ENCODE peak calls at places on chromosomes 5 and 9, in four cellular contexts. Y is prostate gland, X is K562, T is testis. F is an unnamed sample.

GRCh38 chr9:129094387-129095169 is 13.7 kb downstream of the DOLPP1 start:
- DNase-seq in T (peak; percentile 38), Y (no peak), X (no peak), F (no peak)

GRCh38 chr9:83182071-83182470 is 119.1 kb upstream of the RASEF start:
- DNase-seq in X (no peak), Y (no peak), T (no peak), F (no peak)

GRCh38 chr9:85534340-85534739 is 207.4 kb downstream of the AGTPBP1 start:
- DNase-seq in X (no peak), T (no peak), Y (no peak), F (no peak)

GRCh38 chr9:90642570-90643539 is at the start of gene DIRAS2:
- DNase-seq in T (peak; percentile 70), X (no peak), Y (peak; percentile 50), F (no peak)

GRCh38 chr5:154358410-154359221 is 87.2 kb upstream of the SAP30L start:
- DNase-seq in Y (no peak), X (no peak), T (peak; percentile 23), F (no peak)

GRCh38 chr9:128213746-128214497 is 10.7 kb downstream of the DNM1 start:
- DNase-seq in Y (no peak), T (no peak), X (no peak), F (no peak)

GRCh38 chr5:155052532-155052931 is 39.0 kb downstream of the KIF4B start:
- DNase-seq in Y (no peak), X (no peak), T (no peak), F (no peak)

GRCh38 chr9:125544988-125545651 is 161.9 kb downstream of the MAPKAP1 start:
- DNase-seq in T (no peak), Y (peak; percentile 81), X (no peak), F (no peak)

GRCh38 chr9:114382951-114383865 is 4.6 kb downstream of the AKNA start:
- DNase-seq in Y (no peak), X (no peak), T (peak; percentile 55), F (no peak)

GRCh38 chr9:80976417-80976816 is 712.9 kb downstream of the TLE1 start:
- DNase-seq in Y (no peak), T (no peak), X (no peak), F (no peak)

GRCh38 chr5:82018462-82018861 is 46.6 kb downstream of the ATG10 start:
- DNase-seq in X (peak; percentile 59), T (peak; percentile 23), Y (no peak), F (peak; percentile 36)

GRCh38 chr5:6632324-6632930 is 417 bp downstream of the NSUN2 start:
- DNase-seq in T (peak; percentile 36), Y (no peak), X (peak; percentile 60), F (peak; percentile 73)

GRCh38 chr5:177496111-177497010 is 1.0 kb downstream of the PDLIM7 start:
- DNase-seq in T (peak; percentile 74), Y (peak; percentile 54), X (peak; percentile 95), F (peak; percentile 67)
- TF ChIP-seq POLR2A in T (no peak), Y (peak; percentile 53), X (no peak), F (no peak)

GRCh38 chr9:99823392-99824377 is 2.0 kb downstream of the NR4A3 start:
- DNase-seq in Y (peak; percentile 27), X (peak; percentile 23), T (peak; percentile 55), F (no peak)
- TF ChIP-seq POLR2A in Y (no peak), X (no peak), T (no peak), F (no peak)

GRCh38 chr9:134602547-134603362 is 38.8 kb upstream of the COL5A1 start:
- DNase-seq in X (no peak), Y (no peak), T (peak; percentile 13), F (no peak)
- TF ChIP-seq POLR2A in X (no peak), Y (no peak), T (no peak), F (no peak)

GRCh38 chr9:111481885-111482636 is 2.1 kb downstream of the ECPAS start:
- DNase-seq in Y (peak; percentile 49), X (peak; percentile 62), T (no peak), F (peak; percentile 34)

GRCh38 chr9:111483419-111483861 is 743 bp downstream of the ECPAS start:
- DNase-seq in T (peak; percentile 51), X (peak; percentile 68), Y (no peak), F (peak; percentile 88)

GRCh38 chr9:111484564-111484878 is 338 bp upstream of the ECPAS start:
- DNase-seq in T (no peak), X (no peak), Y (no peak), F (no peak)

GRCh38 chr9:111482656-111483418 is 1.3 kb downstream of the ECPAS start:
- DNase-seq in X (peak; percentile 89), Y (peak; percentile 74), T (peak; percentile 89), F (peak; percentile 84)

GRCh38 chr9:111483862-111484563 is at the start of gene ECPAS:
- DNase-seq in T (peak; percentile 80), Y (peak; percentile 75), X (peak; percentile 87), F (peak; percentile 84)
- TF ChIP-seq POLR2A in T (no peak), Y (peak; percentile 52), X (peak; percentile 79), F (peak; percentile 51)

DNA sequence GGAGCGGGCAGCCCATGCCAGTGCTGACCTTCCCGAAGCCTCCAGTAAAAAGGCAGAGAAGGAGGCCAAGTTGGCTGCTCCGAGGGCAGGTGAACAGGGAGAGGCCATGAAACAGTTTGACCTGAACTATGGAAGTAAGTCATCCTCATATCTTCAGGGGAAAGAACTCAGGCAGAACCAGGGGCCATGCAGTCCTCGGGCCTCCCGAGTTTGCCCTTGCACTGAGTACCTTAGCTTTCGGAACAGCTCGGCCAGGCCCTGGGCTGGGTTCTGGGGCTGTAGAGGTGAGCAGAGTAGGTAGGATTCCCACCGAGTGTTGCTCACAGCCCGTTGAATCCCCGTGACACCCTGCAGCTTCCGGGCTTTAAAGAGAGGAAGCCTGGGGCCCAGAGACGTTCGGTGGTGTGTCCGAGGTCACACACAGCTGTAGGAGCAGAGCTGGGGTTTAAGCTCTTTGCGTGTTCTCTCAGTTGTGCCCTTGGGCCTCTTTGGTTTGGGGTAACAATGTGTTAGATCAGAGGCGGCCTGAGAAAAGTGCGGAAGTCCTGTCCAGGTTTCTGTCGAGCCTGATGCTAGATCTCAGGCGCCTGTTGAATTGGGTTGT is 24.8 kb upstream of the POMT1 start:
- DNase-seq in Y (no peak), X (no peak), T (no peak), F (no peak)
- TF ChIP-seq POLR2A in Y (no peak), X (no peak), T (no peak), F (no peak)

DNA sequence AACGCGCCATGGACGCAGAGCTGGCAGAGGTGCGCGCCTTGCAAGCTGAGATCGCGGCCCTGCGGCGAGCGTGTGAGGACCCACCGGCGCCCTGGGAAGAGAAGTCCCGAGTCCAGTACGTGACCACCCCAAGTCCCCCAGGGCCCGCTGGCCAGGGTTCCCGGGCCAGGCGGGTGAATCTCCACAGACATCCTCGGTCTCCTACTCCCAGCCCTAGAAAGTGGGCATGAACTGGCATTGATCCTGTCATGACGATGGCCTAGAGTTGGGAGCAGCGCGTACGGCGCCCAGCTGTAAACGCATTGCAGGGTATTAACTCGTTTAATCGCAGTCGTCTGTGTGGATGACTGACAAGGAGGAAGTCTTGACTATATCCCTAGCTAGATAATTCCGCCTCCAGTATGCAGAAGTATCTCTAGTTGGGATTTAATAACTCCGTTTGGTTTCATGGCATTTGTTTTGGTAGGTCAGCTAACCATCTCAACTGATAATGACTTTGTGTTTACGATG is 293 bp downstream of the CENPP start:
- DNase-seq in T (no peak), Y (no peak), X (peak; percentile 51), F (peak; percentile 73)
- TF ChIP-seq POLR2A in T (no peak), Y (no peak), X (peak; percentile 12), F (peak; percentile 20)

GRCh38 chr5:399296-400281 is 43.4 kb upstream of the EXOC3 start:
- DNase-seq in Y (peak; percentile 7), T (peak; percentile 70), X (no peak), F (peak; percentile 68)
- TF ChIP-seq POLR2A in Y (no peak), T (no peak), X (no peak), F (peak; percentile 58)

DNA sequence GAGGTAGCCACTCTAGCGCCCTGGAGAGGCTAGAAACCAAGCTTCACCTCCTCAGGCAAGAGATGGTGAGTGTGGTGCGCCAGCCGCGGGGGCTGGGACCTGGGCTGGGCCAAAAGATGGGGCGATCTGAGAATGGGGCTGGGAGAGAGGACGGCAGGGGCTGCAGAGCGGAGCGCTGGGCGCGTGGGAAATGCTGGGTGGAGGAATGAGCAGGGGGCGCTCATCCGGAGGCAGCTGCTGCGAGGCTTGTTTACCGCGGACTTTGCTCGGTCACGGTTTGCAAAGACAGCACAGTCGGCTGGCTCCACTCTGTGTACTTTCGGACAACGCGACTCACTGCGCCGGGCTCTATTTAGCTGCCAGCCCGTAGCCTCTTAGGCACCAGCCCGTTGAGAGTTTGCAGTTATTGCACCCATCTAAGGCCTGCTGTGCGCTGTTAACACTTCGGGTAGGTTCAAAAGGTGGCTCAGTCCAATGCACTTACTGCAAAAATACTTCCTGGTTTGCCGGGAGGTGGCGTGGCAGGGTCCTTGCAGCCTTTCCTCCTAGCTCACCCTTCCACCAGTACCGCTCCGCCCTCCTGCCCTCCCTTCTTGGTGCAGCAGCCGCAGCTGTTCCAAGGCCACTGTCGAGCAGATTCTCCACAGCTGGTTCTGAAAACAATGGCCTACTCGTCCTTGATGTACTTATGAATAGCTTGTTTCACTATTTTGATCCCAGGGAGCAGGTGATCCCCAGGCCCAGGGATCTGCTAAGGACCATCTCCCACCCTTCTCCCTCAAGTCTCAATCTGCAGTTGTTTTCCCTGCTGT is 1.3 kb downstream of the LURAP1L start:
- DNase-seq in T (peak; percentile 82), X (peak; percentile 44), Y (peak; percentile 78), F (peak; percentile 15)
- TF ChIP-seq POLR2A in T (no peak), X (no peak), Y (peak; percentile 39), F (no peak)

DNA sequence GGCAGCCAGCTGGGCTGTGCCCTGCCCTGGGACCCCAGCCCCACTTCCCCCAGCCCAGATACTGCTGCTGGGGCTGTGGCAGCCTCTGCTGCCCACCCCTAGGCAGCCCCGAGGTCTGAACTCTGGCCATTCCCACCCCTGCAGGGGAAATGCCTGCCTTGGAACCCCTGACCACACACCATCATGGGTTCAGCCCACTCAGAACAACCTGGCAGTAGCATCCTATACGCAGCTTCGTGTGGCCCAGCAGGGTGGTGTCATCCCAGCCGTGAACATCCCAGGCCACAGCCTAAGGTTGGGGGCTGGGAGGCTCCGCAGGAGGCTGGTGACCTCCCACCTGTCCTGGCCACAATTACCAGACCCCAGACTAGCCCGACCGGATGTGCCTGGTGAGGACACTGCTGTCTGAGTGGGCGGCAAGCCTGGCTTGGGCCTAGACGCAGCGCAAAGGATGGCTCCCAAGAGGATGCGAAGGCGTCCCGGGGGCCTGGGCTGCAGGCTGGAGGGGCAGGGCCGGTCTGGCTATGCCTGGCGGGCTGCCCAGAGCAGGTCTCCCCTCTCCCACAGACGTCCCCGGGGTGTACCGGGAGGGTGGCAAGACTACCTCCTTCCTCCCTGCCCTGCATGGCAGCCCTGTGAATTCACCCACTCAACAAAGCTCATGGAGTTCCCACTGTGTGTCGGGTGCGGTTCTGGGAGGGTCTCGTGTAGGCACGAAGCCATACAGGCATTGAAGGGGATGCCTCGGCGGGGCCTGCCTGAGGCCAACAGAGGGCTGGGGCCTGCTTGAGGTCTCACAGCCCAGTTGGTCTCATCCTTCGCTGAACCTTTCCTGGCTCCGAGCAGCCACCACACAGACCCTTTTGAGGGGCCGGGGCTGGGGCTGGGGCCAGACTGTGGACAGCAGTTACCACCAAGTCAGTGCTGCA is 1.5 kb upstream of the SLC34A3 start:
- DNase-seq in X (no peak), T (no peak), Y (no peak), F (no peak)
- TF ChIP-seq POLR2A in X (no peak), T (no peak), Y (no peak), F (no peak)

F was measured in erythroblast.